ENCODE peak calls at places on chromosomes 5 and 9, in six cellular contexts. F is lower lobe of right lung, Q is prostate gland, N is breast epithelium, V is left ventricle myocardium inferior, M is GM23338. C is an unnamed sample.

GRCh38 chr5:176619203-176619568 is 9.2 kb upstream of the GPRIN1 start:
- DNase-seq in F (peak), Q (no peak), N (no peak), V (peak), M (peak), C (peak)

GRCh38 chr9:130922815-130923610 is 16.0 kb downstream of the FIBCD1 start:
- DNase-seq in F (no peak), Q (no peak), N (no peak), V (no peak), M (no peak), C (no peak)

GRCh38 chr5:127019928-127020327 is 10.4 kb downstream of the MARCHF3 start:
- DNase-seq in F (no peak), Q (no peak), N (no peak), V (no peak), M (no peak), C (no peak)

GRCh38 chr9:114656301-114656700 is 1.3 kb downstream of the TEX53 start:
- DNase-seq in F (no peak), Q (no peak), N (no peak), V (no peak), M (no peak), C (no peak)

GRCh38 chr5:135435467-135436330 is 11.4 kb downstream of the DCANP1 start:
- DNase-seq in F (no peak), Q (no peak), N (no peak), V (no peak), M (no peak), C (no peak)

GRCh38 chr5:140554454-140554853 is 2.8 kb downstream of the SRA1 start:
- DNase-seq in F (no peak), Q (no peak), N (no peak), V (no peak), M (no peak), C (peak)

GRCh38 chr5:177086918-177087706 is 397 bp downstream of the FGFR4 start:
- DNase-seq in F (peak), Q (no peak), N (no peak), V (no peak), M (peak), C (peak)

GRCh38 chr5:132830436-132831094 is at the start of gene SHROOM1:
- DNase-seq in F (peak), Q (peak), N (no peak), V (peak), M (peak), C (peak)

GRCh38 chr5:116696356-116696755 is 121.7 kb upstream of the SEMA6A start:
- DNase-seq in F (no peak), Q (no peak), N (no peak), V (no peak), M (peak), C (no peak)

GRCh38 chr9:92191801-92192200 is 76.6 kb upstream of the SPTLC1 start:
- DNase-seq in F (no peak), Q (no peak), N (no peak), V (no peak), M (no peak), C (peak)

GRCh38 chr5:147956842-147957223 is 50.5 kb upstream of the C5orf46 start:
- DNase-seq in F (no peak), Q (no peak), N (no peak), V (no peak), M (no peak), C (peak)

GRCh38 chr5:142820447-142820846 is 50.3 kb downstream of the ARHGAP26 start:
- DNase-seq in F (no peak), Q (no peak), N (no peak), V (no peak), M (no peak), C (no peak)

GRCh38 chr5:36631575-36632362 is 25.4 kb downstream of the SLC1A3 start:
- DNase-seq in F (no peak), Q (no peak), N (no peak), V (no peak), M (no peak), C (no peak)

GRCh38 chr5:78610163-78610583 is 38.4 kb downstream of the LHFPL2 start:
- DNase-seq in F (no peak), Q (no peak), N (no peak), V (no peak), M (no peak), C (no peak)

GRCh38 chr5:657570-657969 is 35.6 kb downstream of the TPPP start:
- DNase-seq in F (peak), Q (no peak), N (peak), V (no peak), M (no peak), C (peak)

GRCh38 chr9:133943781-133944745 is 48.1 kb downstream of the VAV2 start:
- DNase-seq in F (peak), Q (no peak), N (no peak), V (peak), M (no peak), C (peak)

GRCh38 chr5:72347801-72348305 is 27.7 kb downstream of the PTCD2 start:
- DNase-seq in F (no peak), Q (no peak), N (no peak), V (no peak), M (no peak), C (peak)

GRCh38 chr9:127720031-127720864 is 4.4 kb downstream of the TTC16 start:
- DNase-seq in F (no peak), Q (no peak), N (no peak), V (no peak), M (no peak), C (no peak)

GRCh38 chr5:130063603-130064002 is 159.3 kb downstream of the CHSY3 start:
- DNase-seq in F (no peak), Q (no peak), N (no peak), V (no peak), M (peak), C (no peak)

GRCh38 chr5:123951204-123951977 is 439.4 kb downstream of the CSNK1G3 start:
- DNase-seq in F (no peak), Q (no peak), N (no peak), V (no peak), M (no peak), C (peak)

GRCh38 chr9:36151306-36152210 is 15.0 kb downstream of the GLIPR2 start:
- DNase-seq in F (peak), Q (no peak), N (no peak), V (peak), M (no peak), C (no peak)

GRCh38 chr5:62112689-62113220 is 193.3 kb upstream of the KIF2A start:
- DNase-seq in F (no peak), Q (no peak), N (no peak), V (no peak), M (no peak), C (no peak)

GRCh38 chr5:3417376-3417943 is 178.2 kb upstream of the IRX1 start:
- DNase-seq in F (no peak), Q (no peak), N (no peak), V (no peak), M (peak), C (no peak)

GRCh38 chr9:83544002-83544698 is 5.9 kb upstream of the FRMD3 start:
- DNase-seq in F (no peak), Q (no peak), N (no peak), V (no peak), M (peak), C (peak)

GRCh38 chr9:133104718-133105460 is 16.2 kb downstream of the RALGDS start:
- DNase-seq in F (peak), Q (no peak), N (no peak), V (no peak), M (no peak), C (no peak)

GRCh38 chr9:22041792-22042191 is 32.7 kb upstream of the CDKN2B start:
- DNase-seq in F (peak), Q (peak), N (no peak), V (no peak), M (peak), C (peak)

GRCh38 chr5:75275147-75275546 is 38.5 kb upstream of the ANKRD31 start:
- DNase-seq in F (no peak), Q (no peak), N (no peak), V (no peak), M (no peak), C (no peak)

GRCh38 chr9:14662060-14662453 is 31.2 kb downstream of the ZDHHC21 start:
- DNase-seq in F (no peak), Q (no peak), N (no peak), V (no peak), M (no peak), C (no peak)

GRCh38 chr9:14660721-14661120 is 32.5 kb downstream of the ZDHHC21 start:
- DNase-seq in F (no peak), Q (no peak), N (no peak), V (no peak), M (no peak), C (no peak)

GRCh38 chr9:14661421-14662059 is 31.7 kb downstream of the ZDHHC21 start:
- DNase-seq in F (no peak), Q (no peak), N (no peak), V (no peak), M (peak), C (no peak)
- H3K27ac ChIP-seq in F (no peak), Q (no peak), N (no peak), V (no peak), M (no peak), C (no peak)

GRCh38 chr9:129150672-129151211 is 27.3 kb downstream of the IER5L start:
- DNase-seq in F (no peak), Q (no peak), N (no peak), V (no peak), M (no peak), C (no peak)

GRCh38 chr9:129149442-129149841 is 28.6 kb downstream of the IER5L start:
- DNase-seq in F (no peak), Q (no peak), N (no peak), V (no peak), M (no peak), C (no peak)

GRCh38 chr9:129148463-129149204 is 29.4 kb downstream of the IER5L start:
- DNase-seq in F (no peak), Q (no peak), N (no peak), V (no peak), M (no peak), C (no peak)

GRCh38 chr9:129150122-129150521 is 27.9 kb downstream of the IER5L start:
- DNase-seq in F (no peak), Q (no peak), N (no peak), V (no peak), M (no peak), C (no peak)

DNA sequence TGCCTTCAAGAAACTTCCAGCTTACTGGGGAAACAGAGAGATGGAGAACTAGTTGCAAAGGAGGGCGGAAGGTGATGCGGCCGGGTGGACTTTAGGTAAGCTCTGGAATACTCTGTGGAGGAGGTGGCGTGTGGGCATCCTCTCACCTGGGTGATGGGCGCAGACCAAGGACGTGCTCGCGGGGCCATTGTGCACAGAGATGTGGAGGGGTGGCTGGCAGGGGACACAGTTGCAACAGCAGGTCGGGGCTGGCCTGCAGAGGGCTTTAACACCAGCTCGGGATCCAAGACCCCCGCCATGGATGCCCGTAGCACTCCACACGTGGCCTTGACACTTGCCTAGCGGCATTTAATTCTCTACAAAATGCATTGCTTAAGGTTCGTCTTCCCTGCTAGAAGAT is 26.6 kb downstream of the IER5L start:
- DNase-seq in F (no peak), Q (no peak), N (no peak), V (no peak), M (no peak), C (no peak)
- TF ChIP-seq CTCF in F (no peak), Q (no peak), N (no peak), V (no peak), M (no peak), C (no peak)

DNA sequence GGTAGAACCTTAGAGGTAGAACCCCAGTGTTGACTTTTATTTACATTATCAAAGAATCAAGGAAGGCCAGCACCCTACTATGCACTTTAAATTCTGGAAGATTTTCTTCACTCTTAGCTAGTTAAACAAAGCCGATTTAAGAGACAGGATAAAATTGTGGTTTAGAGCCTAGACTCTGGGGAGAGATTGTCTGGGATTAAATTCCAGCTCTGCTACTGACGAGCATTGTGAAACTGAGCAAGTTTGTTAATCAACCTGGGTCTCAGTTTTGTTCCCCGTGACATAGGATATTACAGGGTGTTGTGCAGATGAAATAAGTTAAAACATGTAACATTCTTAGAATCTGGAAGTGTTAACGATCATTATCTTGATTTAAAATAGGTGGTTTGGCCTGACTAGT is 83.5 kb downstream of the FEM1C start:
- DNase-seq in F (no peak), Q (no peak), N (no peak), V (no peak), M (no peak), C (no peak)
- H3K27ac ChIP-seq in F (no peak), Q (no peak), N (no peak), V (peak), M (no peak), C (no peak)

GRCh38 chr5:115168829-115169391 is 798 bp downstream of the TRIM36 start:
- DNase-seq in F (no peak), Q (no peak), N (no peak), V (no peak), M (peak), C (no peak)

GRCh38 chr5:115166744-115167393 is 2.8 kb downstream of the TRIM36 start:
- DNase-seq in F (no peak), Q (no peak), N (no peak), V (no peak), M (no peak), C (no peak)

GRCh38 chr5:115170924-115171510 is 1.3 kb upstream of the TRIM36 start:
- DNase-seq in F (no peak), Q (no peak), N (no peak), V (no peak), M (peak), C (no peak)

GRCh38 chr5:115170128-115170923 is 618 bp upstream of the TRIM36 start:
- DNase-seq in F (peak), Q (no peak), N (no peak), V (no peak), M (peak), C (no peak)

DNA sequence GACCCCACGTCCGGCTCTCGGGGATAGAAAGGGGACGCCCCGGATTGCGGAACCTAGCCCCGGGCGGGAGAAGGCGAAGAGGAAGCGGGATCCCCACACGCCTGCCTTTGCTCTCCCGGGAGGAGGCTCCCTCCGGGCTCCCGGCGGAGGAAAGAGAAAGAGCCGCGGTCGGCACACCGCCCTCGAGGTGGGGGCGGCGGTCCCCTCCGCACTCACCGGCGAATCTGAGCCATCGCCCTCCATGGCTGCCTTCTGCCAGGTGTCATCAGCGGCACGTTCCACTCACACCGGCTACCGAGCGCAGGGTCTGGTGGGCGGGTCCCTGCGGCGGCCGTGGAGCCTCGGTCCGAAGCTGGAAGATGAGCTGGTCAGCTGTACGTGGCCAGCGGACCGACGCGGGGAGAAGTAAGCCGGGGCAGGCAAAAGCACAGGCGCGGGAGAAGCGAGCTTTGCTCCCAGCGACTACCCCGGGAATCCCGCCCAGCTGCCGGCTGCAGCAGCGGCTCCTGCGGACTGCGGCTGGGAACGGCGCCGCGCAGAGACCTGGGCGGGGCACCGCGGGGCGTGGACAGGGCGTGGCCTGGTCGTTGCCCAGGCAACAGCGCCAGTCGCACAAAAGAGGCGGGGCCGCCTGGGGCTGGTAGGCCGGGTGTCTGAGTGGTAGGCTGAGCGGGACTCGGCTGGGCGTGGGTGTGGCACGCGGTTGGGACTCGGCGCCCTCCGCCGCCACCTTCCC is at the start of gene TRIM36:
- DNase-seq in F (peak), Q (peak), N (peak), V (peak), M (peak), C (peak)
- TF ChIP-seq CTCF in F (peak), Q (peak), N (no peak), V (peak), M (peak), C (peak)

GRCh38 chr5:14148890-14149671 is 5.9 kb downstream of the TRIO start:
- DNase-seq in F (no peak), Q (no peak), N (no peak), V (no peak), M (peak), C (no peak)
- H3K27ac ChIP-seq in F (no peak), Q (no peak), N (no peak), V (peak), M (peak), C (peak)

GRCh38 chr9:99576002-99576401 is 245.7 kb upstream of the NR4A3 start:
- DNase-seq in F (no peak), Q (no peak), N (no peak), V (no peak), M (peak), C (no peak)
- TF ChIP-seq CTCF in F (no peak), Q (no peak), N (no peak), V (no peak), M (no peak), C (no peak)

C was measured in RWPE1.